ENCODE peak calls at places on chromosomes 6 and 20, in seven cellular contexts. One of them, this sample, is unnamed.

GRCh38 chr6:166433096-166433495 is 50.4 kb upstream of the MPC1 start:
- DNase-seq in substantia nigra: no peak
- DNase-seq in stimulated activated CD8-positive, alpha-beta memory T cell treated with anti-CD3 and anti-CD28 coated beads, Interleukin-15, amount 100 ng/mL, for 48 hours: no peak
- DNase-seq in T-cell: no peak
- DNase-seq in NCI-H2029 treated with DMSO at 0.1 percent for 48 hours: no peak
- DNase-seq in hypothalamus: no peak
- DNase-seq in lung microvascular endothelial cell: no peak
- DNase-seq in this sample: no peak

GRCh38 chr6:158439255-158439654 is 120.6 kb upstream of the TMEM181 start:
- DNase-seq in T-cell: no peak
- DNase-seq in hypothalamus: no peak
- DNase-seq in lung microvascular endothelial cell: no peak
- DNase-seq in substantia nigra: no peak
- DNase-seq in stimulated activated CD8-positive, alpha-beta memory T cell treated with anti-CD3 and anti-CD28 coated beads, Interleukin-15, amount 100 ng/mL, for 48 hours: no peak
- DNase-seq in NCI-H2029 treated with DMSO at 0.1 percent for 48 hours: no peak
- DNase-seq in this sample: no peak

GRCh38 chr6:39080246-39080875 is 31.8 kb downstream of the GLP1R start:
- DNase-seq in T-cell: no peak
- DNase-seq in NCI-H2029 treated with DMSO at 0.1 percent for 48 hours: no peak
- DNase-seq in hypothalamus: no peak
- DNase-seq in lung microvascular endothelial cell: no peak
- DNase-seq in stimulated activated CD8-positive, alpha-beta memory T cell treated with anti-CD3 and anti-CD28 coated beads, Interleukin-15, amount 100 ng/mL, for 48 hours: no peak
- DNase-seq in substantia nigra: no peak
- DNase-seq in this sample: no peak

GRCh38 chr6:32202186-32202585 is 9.7 kb upstream of the GPSM3 start:
- DNase-seq in lung microvascular endothelial cell: no peak
- DNase-seq in T-cell: no peak
- DNase-seq in hypothalamus: no peak
- DNase-seq in substantia nigra: no peak
- DNase-seq in NCI-H2029 treated with DMSO at 0.1 percent for 48 hours: no peak
- DNase-seq in stimulated activated CD8-positive, alpha-beta memory T cell treated with anti-CD3 and anti-CD28 coated beads, Interleukin-15, amount 100 ng/mL, for 48 hours: no peak
- DNase-seq in this sample: no peak

GRCh38 chr20:56574531-56575142 is 41.6 kb downstream of the FAM209B start:
- DNase-seq in NCI-H2029 treated with DMSO at 0.1 percent for 48 hours: no peak
- DNase-seq in T-cell: no peak
- DNase-seq in lung microvascular endothelial cell: no peak
- DNase-seq in hypothalamus: no peak
- DNase-seq in stimulated activated CD8-positive, alpha-beta memory T cell treated with anti-CD3 and anti-CD28 coated beads, Interleukin-15, amount 100 ng/mL, for 48 hours: no peak
- DNase-seq in substantia nigra: no peak
- DNase-seq in this sample: no peak

GRCh38 chr6:46799657-46800056 is 6.5 kb downstream of the MEP1A start:
- DNase-seq in hypothalamus: no peak
- DNase-seq in NCI-H2029 treated with DMSO at 0.1 percent for 48 hours: no peak
- DNase-seq in T-cell: no peak
- DNase-seq in lung microvascular endothelial cell: no peak
- DNase-seq in substantia nigra: no peak
- DNase-seq in stimulated activated CD8-positive, alpha-beta memory T cell treated with anti-CD3 and anti-CD28 coated beads, Interleukin-15, amount 100 ng/mL, for 48 hours: no peak
- DNase-seq in this sample: no peak

GRCh38 chr6:166813461-166813860 is 142.9 kb downstream of the RNASET2 start:
- DNase-seq in hypothalamus: no peak
- DNase-seq in lung microvascular endothelial cell: no peak
- DNase-seq in stimulated activated CD8-positive, alpha-beta memory T cell treated with anti-CD3 and anti-CD28 coated beads, Interleukin-15, amount 100 ng/mL, for 48 hours: no peak
- DNase-seq in T-cell: no peak
- DNase-seq in NCI-H2029 treated with DMSO at 0.1 percent for 48 hours: no peak
- DNase-seq in substantia nigra: no peak
- DNase-seq in this sample: no peak

GRCh38 chr6:113927001-113927400 is 43.9 kb downstream of the HDAC2 start:
- DNase-seq in NCI-H2029 treated with DMSO at 0.1 percent for 48 hours: no peak
- DNase-seq in substantia nigra: no peak
- DNase-seq in stimulated activated CD8-positive, alpha-beta memory T cell treated with anti-CD3 and anti-CD28 coated beads, Interleukin-15, amount 100 ng/mL, for 48 hours: no peak
- DNase-seq in hypothalamus: no peak
- DNase-seq in T-cell: no peak
- DNase-seq in lung microvascular endothelial cell: peak
- DNase-seq in this sample: no peak

GRCh38 chr6:64034331-64034730 is 398.7 kb downstream of the PHF3 start:
- DNase-seq in NCI-H2029 treated with DMSO at 0.1 percent for 48 hours: no peak
- DNase-seq in hypothalamus: no peak
- DNase-seq in substantia nigra: no peak
- DNase-seq in stimulated activated CD8-positive, alpha-beta memory T cell treated with anti-CD3 and anti-CD28 coated beads, Interleukin-15, amount 100 ng/mL, for 48 hours: no peak
- DNase-seq in T-cell: no peak
- DNase-seq in lung microvascular endothelial cell: no peak
- DNase-seq in this sample: no peak

GRCh38 chr20:59825944-59826759 is 107.3 kb downstream of the SYCP2 start:
- DNase-seq in T-cell: no peak
- DNase-seq in stimulated activated CD8-positive, alpha-beta memory T cell treated with anti-CD3 and anti-CD28 coated beads, Interleukin-15, amount 100 ng/mL, for 48 hours: no peak
- DNase-seq in lung microvascular endothelial cell: no peak
- DNase-seq in hypothalamus: no peak
- DNase-seq in NCI-H2029 treated with DMSO at 0.1 percent for 48 hours: peak
- DNase-seq in substantia nigra: no peak
- DNase-seq in this sample: no peak